ENCODE peak calls at places on chromosomes 3 and 15, in seven cellular contexts. R is CD8-positive, alpha-beta T cell; A is transverse colon; X is lower lobe of right lung; M is MM.1S; S is CD8-positive, alpha-beta memory T cell; Y is endodermal cell. Q is an unnamed sample. For H3K4me1, the result is how much of the 10 kb centered on the place peaks cover.

GRCh38 chr3:48411606-48412374 is 18.1 kb downstream of the PLXNB1 start:
- DNase-seq in R (no peak), A (no peak), X (peak), M (no peak), S (no peak), Y (peak), Q (peak)

GRCh38 chr3:13095408-13095861 is 22.2 kb upstream of the IQSEC1 start:
- DNase-seq in R (no peak), A (no peak), X (no peak), M (no peak), S (no peak), Y (no peak), Q (no peak)

GRCh38 chr3:61808526-61808925 is 247.2 kb downstream of the PTPRG start:
- DNase-seq in R (no peak), A (no peak), X (no peak), M (no peak), S (no peak), Y (no peak), Q (no peak)

GRCh38 chr3:192651854-192652510 is 75.4 kb downstream of the FGF12 start:
- DNase-seq in R (no peak), A (no peak), X (no peak), M (no peak), S (no peak), Y (no peak), Q (no peak)

GRCh38 chr3:20422391-20422790 is 236.4 kb upstream of the SGO1 start:
- DNase-seq in R (no peak), A (no peak), X (no peak), M (no peak), S (no peak), Y (no peak), Q (no peak)

GRCh38 chr3:39125837-39126500 is 18.5 kb downstream of the TTC21A start:
- DNase-seq in R (no peak), A (no peak), X (no peak), M (no peak), S (no peak), Y (no peak), Q (no peak)

GRCh38 chr3:46861996-46862688 is 1.1 kb downstream of the MYL3 start:
- DNase-seq in R (no peak), A (no peak), X (peak), M (no peak), S (no peak), Y (peak), Q (peak)

GRCh38 chr3:195411831-195412230 is 31.0 kb downstream of the ACAP2 start:
- DNase-seq in R (no peak), A (no peak), X (no peak), M (no peak), S (no peak), Y (no peak), Q (no peak)

GRCh38 chr3:99505646-99506269 is 132.6 kb upstream of the COL8A1 start:
- DNase-seq in R (no peak), A (peak), X (peak), M (peak), S (no peak), Y (no peak), Q (no peak)

GRCh38 chr3:9780451-9780797 is 10.7 kb upstream of the CAMK1 start:
- DNase-seq in R (no peak), A (no peak), X (no peak), M (no peak), S (no peak), Y (no peak), Q (no peak)

GRCh38 chr3:102532901-102533300 is 98.1 kb downstream of the ZPLD1 start:
- DNase-seq in R (no peak), A (no peak), X (no peak), M (peak), S (no peak), Y (no peak), Q (no peak)

GRCh38 chr3:33877187-33877586 is 78.8 kb downstream of the PDCD6IP start:
- DNase-seq in R (no peak), A (no peak), X (no peak), M (no peak), S (no peak), Y (no peak), Q (no peak)

GRCh38 chr15:44541282-44541958 is 4.5 kb downstream of the EIF3J start:
- DNase-seq in R (no peak), A (no peak), X (no peak), M (no peak), S (no peak), Y (no peak), Q (no peak)

GRCh38 chr15:76418352-76419140 is 82.0 kb downstream of the ISL2 start:
- DNase-seq in R (no peak), A (no peak), X (no peak), M (peak), S (no peak), Y (no peak), Q (no peak)

GRCh38 chr3:123876858-123877257 is 7.3 kb downstream of the MYLK start:
- DNase-seq in R (no peak), A (no peak), X (no peak), M (no peak), S (no peak), Y (peak), Q (no peak)

GRCh38 chr3:114217266-114217665 is 20.1 kb downstream of the ZNF80 start:
- DNase-seq in R (no peak), A (no peak), X (no peak), M (no peak), S (no peak), Y (no peak), Q (no peak)

GRCh38 chr3:179865876-179866505 is 170.7 kb downstream of the PEX5L start:
- DNase-seq in R (no peak), A (no peak), X (no peak), M (no peak), S (no peak), Y (no peak), Q (no peak)

GRCh38 chr15:62985768-62986167 is 56.8 kb upstream of the TPM1 start:
- DNase-seq in R (no peak), A (no peak), X (no peak), M (no peak), S (no peak), Y (no peak), Q (no peak)

GRCh38 chr3:14926592-14926991 is 20.8 kb upstream of the NR2C2 start:
- DNase-seq in R (no peak), A (no peak), X (no peak), M (no peak), S (no peak), Y (no peak), Q (no peak)

GRCh38 chr3:54014067-54014466 is 108.3 kb upstream of the CACNA2D3 start:
- DNase-seq in R (no peak), A (no peak), X (no peak), M (no peak), S (no peak), Y (no peak), Q (no peak)

GRCh38 chr3:154089416-154090115 is 31.6 kb upstream of the ARHGEF26 start:
- DNase-seq in R (no peak), A (no peak), X (no peak), M (no peak), S (no peak), Y (no peak), Q (no peak)

GRCh38 chr15:85607141-85607806 is 187.5 kb downstream of the KLHL25 start:
- DNase-seq in R (no peak), A (no peak), X (no peak), M (no peak), S (no peak), Y (no peak), Q (no peak)

GRCh38 chr3:126971891-126972351 is 11.0 kb upstream of the PLXNA1 start:
- DNase-seq in R (no peak), A (peak), X (peak), M (no peak), S (no peak), Y (peak), Q (no peak)

GRCh38 chr15:57237282-57237642 is 139.0 kb upstream of the CGNL1 start:
- DNase-seq in R (no peak), A (no peak), X (no peak), M (no peak), S (no peak), Y (no peak), Q (no peak)

GRCh38 chr3:178850452-178851166 is 221.0 kb downstream of the ZMAT3 start:
- DNase-seq in R (no peak), A (no peak), X (no peak), M (no peak), S (no peak), Y (no peak), Q (no peak)

GRCh38 chr15:98903377-98904018 is 104.1 kb downstream of the PGPEP1L start:
- DNase-seq in R (no peak), A (no peak), X (no peak), M (no peak), S (no peak), Y (no peak), Q (no peak)

GRCh38 chr15:40016224-40016865 is 22.6 kb downstream of the SRP14 start:
- DNase-seq in R (no peak), A (no peak), X (no peak), M (no peak), S (no peak), Y (no peak), Q (no peak)

GRCh38 chr15:66404122-66404521 is 17.4 kb downstream of the MAP2K1 start:
- DNase-seq in R (no peak), A (no peak), X (no peak), M (no peak), S (no peak), Y (peak), Q (no peak)

GRCh38 chr15:66404532-66404931 is 17.8 kb downstream of the MAP2K1 start:
- DNase-seq in R (no peak), A (no peak), X (no peak), M (no peak), S (no peak), Y (peak), Q (no peak)

GRCh38 chr15:66405007-66405406 is 18.3 kb downstream of the MAP2K1 start:
- DNase-seq in R (no peak), A (no peak), X (no peak), M (no peak), S (no peak), Y (peak), Q (no peak)

GRCh38 chr15:66403323-66403722 is 16.6 kb downstream of the MAP2K1 start:
- DNase-seq in R (no peak), A (no peak), X (no peak), M (no peak), S (no peak), Y (peak), Q (no peak)

DNA sequence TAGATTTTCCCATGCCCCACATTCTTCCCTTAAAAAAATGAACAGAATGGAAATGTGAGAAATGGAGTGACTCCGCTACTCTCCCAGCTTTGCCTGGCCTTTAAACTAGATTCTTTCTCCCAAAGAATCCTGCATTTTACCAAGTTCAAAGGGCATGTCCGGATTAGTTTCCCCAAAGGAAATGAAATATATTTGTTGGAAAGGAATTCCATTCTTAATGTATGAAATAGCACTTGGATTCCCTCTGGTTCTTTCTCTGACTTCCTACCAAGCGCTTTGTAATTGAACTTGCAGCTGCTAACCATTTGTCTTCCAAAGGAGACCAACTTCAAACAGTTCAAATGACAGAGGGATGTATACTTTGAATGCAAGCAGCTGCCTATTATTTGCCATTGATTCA is 18.9 kb downstream of the MAP2K1 start:
- DNase-seq in R (no peak), A (no peak), X (no peak), M (no peak), S (no peak), Y (no peak), Q (no peak)
- H3K4me1 ChIP-seq in R (half or more), A (under half), X (under half), M (under half), S (half or more), Y (under half), Q (under half)

DNA sequence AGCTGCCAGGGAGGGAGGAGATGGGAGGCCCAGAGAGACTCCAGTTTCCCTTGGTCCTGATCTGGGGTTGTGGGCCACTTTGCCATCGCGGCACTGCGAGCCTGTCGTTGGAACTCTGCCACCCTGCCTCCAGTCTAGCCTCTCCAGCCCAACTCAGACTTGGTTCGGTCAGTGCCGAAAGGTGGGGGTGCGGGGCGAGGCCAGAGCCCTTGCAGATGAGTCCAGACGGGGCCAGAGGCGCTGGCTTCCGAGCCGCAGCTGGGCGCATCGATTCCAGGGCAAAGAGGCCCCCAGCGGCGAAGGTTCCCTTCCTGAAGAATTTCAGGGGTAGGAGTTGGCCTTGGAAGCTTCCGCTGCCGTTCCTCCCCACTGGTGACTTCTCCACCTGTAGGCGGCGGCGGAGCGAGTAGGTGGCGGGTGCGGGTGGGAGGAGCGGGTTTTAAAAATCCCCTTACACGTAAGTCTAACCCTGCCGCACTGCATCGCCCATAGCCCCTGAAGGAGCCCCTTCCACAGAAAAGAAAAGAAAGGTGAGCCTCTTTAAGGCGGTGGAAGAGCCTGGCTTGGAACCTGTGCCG is 5.1 kb downstream of the WNT5A start:
- DNase-seq in R (no peak), A (no peak), X (no peak), M (no peak), S (no peak), Y (peak), Q (no peak)
- H3K4me3 ChIP-seq in R (no peak), A (no peak), X (peak), M (no peak), S (no peak), Y (peak), Q (no peak)

GRCh38 chr15:100115066-100115710 is 226.6 kb downstream of the ADAMTS17 start:
- DNase-seq in R (no peak), A (no peak), X (no peak), M (no peak), S (no peak), Y (no peak), Q (peak)
- H3K27ac ChIP-seq in R (no peak), A (no peak), X (no peak), M (no peak), S (no peak), Y (no peak), Q (no peak)

DNA sequence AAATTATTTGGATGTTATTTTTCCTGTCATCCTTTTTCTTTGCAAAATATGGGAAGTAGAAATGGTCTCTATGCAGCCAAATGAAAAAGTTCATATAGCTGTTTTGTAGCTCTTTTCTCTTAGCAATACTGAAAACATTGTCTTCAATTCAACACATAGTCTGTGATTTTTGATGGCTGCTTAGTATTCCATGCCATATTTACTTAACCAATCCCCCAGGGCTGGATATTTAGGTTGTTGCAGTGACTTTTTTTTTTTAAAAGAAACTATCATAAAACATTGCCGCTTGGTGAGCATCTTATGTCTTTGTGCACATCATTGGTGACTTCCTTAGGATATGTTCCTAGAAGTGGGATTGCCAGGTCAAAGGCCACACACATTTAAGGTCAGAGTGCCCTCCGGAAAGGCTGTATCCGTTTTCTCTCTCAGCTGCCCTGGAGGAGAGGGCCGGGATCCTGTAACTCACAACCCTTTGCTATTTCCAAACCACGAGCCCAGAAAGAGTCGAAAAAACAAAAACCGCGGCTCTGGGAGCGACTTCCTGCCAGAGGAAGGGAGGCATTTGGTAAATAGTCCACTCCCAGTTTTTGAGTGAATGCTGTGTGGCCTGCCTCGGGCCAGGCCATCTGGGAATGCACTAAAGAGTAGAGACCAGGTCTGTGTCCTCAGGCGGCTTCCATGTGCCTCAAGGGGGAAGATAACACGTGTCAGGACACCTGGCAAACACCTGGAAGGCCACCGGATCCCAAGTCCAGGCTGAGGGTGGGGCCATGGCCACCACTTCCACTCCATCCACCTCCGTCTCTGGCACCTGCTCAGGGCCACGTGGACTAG is 41.9 kb downstream of the SMAD6 start:
- DNase-seq in R (no peak), A (no peak), X (no peak), M (no peak), S (no peak), Y (no peak), Q (no peak)
- H3K4me1 ChIP-seq in R (under half), A (under half), X (half or more), M (under half), S (under half), Y (under half), Q (under half)

DNA sequence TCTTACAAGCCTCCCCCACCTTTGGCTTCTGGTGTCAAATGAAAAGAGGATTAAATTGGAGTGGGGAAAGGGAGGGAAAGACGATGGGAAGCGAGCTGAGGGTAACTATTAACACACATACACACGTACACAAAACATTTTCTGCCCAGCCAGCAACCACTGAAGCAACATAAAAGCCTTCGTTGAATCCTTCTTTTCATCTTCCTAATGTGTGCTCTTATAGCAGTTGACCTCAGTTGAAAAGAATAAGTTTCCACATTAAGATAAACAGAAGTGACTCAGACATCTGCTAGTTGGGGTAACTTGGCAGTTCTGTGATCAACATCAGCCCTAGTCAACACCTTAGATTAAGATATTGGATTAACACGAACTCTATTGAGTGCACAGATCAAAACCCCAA is 558.5 kb downstream of the MECOM start:
- DNase-seq in R (no peak), A (no peak), X (no peak), M (no peak), S (no peak), Y (no peak), Q (no peak)
- H3K4me3 ChIP-seq in R (no peak), A (no peak), X (no peak), M (peak), S (no peak), Y (no peak), Q (no peak)

DNA sequence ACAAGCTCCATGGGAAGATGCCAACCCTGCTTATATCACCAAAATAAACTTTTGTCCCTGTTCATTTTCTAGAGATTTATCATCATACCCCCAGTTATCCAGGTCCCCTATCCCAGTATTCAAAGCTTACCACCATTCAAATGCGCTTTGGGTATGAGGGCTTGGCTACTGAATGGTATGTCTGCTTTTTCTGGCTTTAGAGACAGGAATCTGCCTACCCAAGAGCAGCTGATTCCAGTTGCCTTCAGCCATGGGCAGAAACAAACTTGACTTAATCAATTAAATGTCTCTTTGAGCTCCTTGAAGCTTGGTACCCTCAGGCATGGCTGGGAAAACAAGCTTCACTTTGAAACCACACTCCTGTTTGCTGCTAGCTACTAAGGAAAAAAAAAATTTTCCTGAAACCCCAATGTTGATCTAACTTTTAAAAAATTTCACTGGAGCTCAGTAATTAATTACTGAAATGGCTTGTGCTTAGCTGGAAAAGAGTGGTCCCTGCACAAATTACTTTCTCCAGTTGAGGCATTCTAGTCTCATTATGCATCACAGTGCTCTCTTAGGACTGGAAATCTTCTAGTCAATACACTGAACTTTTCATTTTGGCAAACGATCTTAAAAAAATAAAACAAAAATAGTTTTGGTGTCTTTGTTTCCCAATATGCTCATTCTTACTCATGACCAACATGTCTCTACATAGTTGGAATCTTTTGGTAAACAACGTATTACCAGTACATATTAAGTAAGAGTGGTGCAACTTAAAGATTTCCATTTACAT is 242.8 kb downstream of the DTWD1 start:
- DNase-seq in R (no peak), A (no peak), X (no peak), M (no peak), S (no peak), Y (no peak), Q (no peak)
- H3K27ac ChIP-seq in R (no peak), A (peak), X (no peak), M (no peak), S (no peak), Y (no peak), Q (peak)

GRCh38 chr3:5653426-5653825 is 465.9 kb downstream of the EDEM1 start:
- DNase-seq in R (no peak), A (no peak), X (no peak), M (no peak), S (no peak), Y (no peak), Q (no peak)

GRCh38 chr3:5646030-5646368 is 458.5 kb downstream of the EDEM1 start:
- DNase-seq in R (no peak), A (no peak), X (no peak), M (no peak), S (no peak), Y (no peak), Q (no peak)

GRCh38 chr3:5657109-5657508 is 469.6 kb downstream of the EDEM1 start:
- DNase-seq in R (no peak), A (no peak), X (no peak), M (peak), S (no peak), Y (no peak), Q (no peak)

GRCh38 chr3:5650303-5650702 is 462.8 kb downstream of the EDEM1 start:
- DNase-seq in R (no peak), A (no peak), X (no peak), M (no peak), S (no peak), Y (no peak), Q (no peak)

DNA sequence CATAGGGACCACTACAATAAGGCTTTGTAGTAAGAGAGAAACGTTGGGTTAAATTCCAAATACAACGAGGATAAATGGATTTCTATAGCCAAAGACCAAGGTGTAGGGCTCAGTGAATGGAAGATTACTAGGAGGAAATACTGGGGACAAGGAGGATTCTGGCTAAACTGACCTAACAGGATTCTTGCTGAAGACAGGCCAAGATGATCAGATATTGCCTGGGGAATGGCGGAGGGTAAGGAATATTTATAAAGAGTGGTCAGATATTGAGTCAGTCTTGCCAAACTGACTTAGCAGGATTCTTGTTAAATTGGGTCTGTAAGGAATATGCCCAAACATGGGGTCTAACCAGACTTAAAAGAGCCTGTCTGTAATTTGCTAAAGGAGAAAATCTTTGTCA is 463.8 kb downstream of the EDEM1 start:
- DNase-seq in R (no peak), A (no peak), X (no peak), M (no peak), S (no peak), Y (no peak), Q (no peak)
- H3K4me1 ChIP-seq in R (under half), A (under half), X (under half), M (under half), S (under half), Y (under half), Q (under half)

GRCh38 chr15:65787260-65787659 is 4.8 kb downstream of the DENND4A start:
- DNase-seq in R (no peak), A (no peak), X (no peak), M (no peak), S (no peak), Y (no peak), Q (no peak)
- H3K4me3 ChIP-seq in R (no peak), A (no peak), X (no peak), M (no peak), S (no peak), Y (no peak), Q (no peak)